ENCODE peak calls at places on chromosomes 1 and 21, in nine cellular contexts. One of them, this sample, is unnamed. For H3K4me1, the result is how much of the 10 kb centered on the place peaks cover.

GRCh38 chr1:6033986-6034749 is 11.5 kb upstream of the KCNAB2 start:
- DNase-seq in CD8-positive, alpha-beta T cell: no peak
- DNase-seq in sigmoid colon: no peak
- DNase-seq in ovary: peak
- DNase-seq in thoracic aorta: no peak
- DNase-seq in left ventricle myocardium inferior: peak
- DNase-seq in psoas muscle: peak
- DNase-seq in iPS DF 6.9: peak
- DNase-seq in neural progenitor cell: peak
- DNase-seq in this sample: peak

GRCh38 chr1:60895167-60896124 is 186.9 kb upstream of the NFIA start:
- DNase-seq in neural progenitor cell: peak
- DNase-seq in ovary: no peak
- DNase-seq in CD8-positive, alpha-beta T cell: no peak
- DNase-seq in iPS DF 6.9: no peak
- DNase-seq in psoas muscle: no peak
- DNase-seq in sigmoid colon: no peak
- DNase-seq in left ventricle myocardium inferior: no peak
- DNase-seq in thoracic aorta: no peak
- DNase-seq in this sample: no peak

GRCh38 chr1:232459087-232459486 is 170.8 kb downstream of the SIPA1L2 start:
- DNase-seq in psoas muscle: no peak
- DNase-seq in sigmoid colon: no peak
- DNase-seq in left ventricle myocardium inferior: no peak
- DNase-seq in iPS DF 6.9: no peak
- DNase-seq in ovary: no peak
- DNase-seq in CD8-positive, alpha-beta T cell: no peak
- DNase-seq in thoracic aorta: no peak
- DNase-seq in neural progenitor cell: no peak
- DNase-seq in this sample: no peak

GRCh38 chr1:221994939-221995338 is 253.1 kb upstream of the DUSP10 start:
- DNase-seq in sigmoid colon: no peak
- DNase-seq in CD8-positive, alpha-beta T cell: no peak
- DNase-seq in psoas muscle: no peak
- DNase-seq in iPS DF 6.9: no peak
- DNase-seq in ovary: no peak
- DNase-seq in thoracic aorta: no peak
- DNase-seq in left ventricle myocardium inferior: no peak
- DNase-seq in neural progenitor cell: no peak
- DNase-seq in this sample: no peak

GRCh38 chr1:178091986-178092745 is 1.7 kb upstream of the RASAL2 start:
- DNase-seq in sigmoid colon: no peak
- DNase-seq in thoracic aorta: no peak
- DNase-seq in iPS DF 6.9: no peak
- DNase-seq in neural progenitor cell: no peak
- DNase-seq in left ventricle myocardium inferior: no peak
- DNase-seq in CD8-positive, alpha-beta T cell: no peak
- DNase-seq in ovary: no peak
- DNase-seq in psoas muscle: no peak
- DNase-seq in this sample: no peak

GRCh38 chr21:42512346-42513034 is 1.2 kb upstream of the SLC37A1 start:
- DNase-seq in psoas muscle: no peak
- DNase-seq in iPS DF 6.9: no peak
- DNase-seq in left ventricle myocardium inferior: no peak
- DNase-seq in CD8-positive, alpha-beta T cell: no peak
- DNase-seq in neural progenitor cell: no peak
- DNase-seq in thoracic aorta: no peak
- DNase-seq in sigmoid colon: peak
- DNase-seq in ovary: no peak
- DNase-seq in this sample: no peak

GRCh38 chr1:239448911-239449310 is 62.5 kb downstream of the CHRM3 start:
- DNase-seq in ovary: no peak
- DNase-seq in CD8-positive, alpha-beta T cell: no peak
- DNase-seq in sigmoid colon: no peak
- DNase-seq in psoas muscle: no peak
- DNase-seq in thoracic aorta: no peak
- DNase-seq in neural progenitor cell: no peak
- DNase-seq in iPS DF 6.9: no peak
- DNase-seq in left ventricle myocardium inferior: no peak
- DNase-seq in this sample: no peak

GRCh38 chr1:80982831-80983230 is 817.9 kb upstream of the ADGRL2 start:
- DNase-seq in left ventricle myocardium inferior: no peak
- DNase-seq in sigmoid colon: no peak
- DNase-seq in neural progenitor cell: no peak
- DNase-seq in ovary: no peak
- DNase-seq in psoas muscle: no peak
- DNase-seq in CD8-positive, alpha-beta T cell: no peak
- DNase-seq in iPS DF 6.9: no peak
- DNase-seq in thoracic aorta: no peak
- DNase-seq in this sample: no peak

GRCh38 chr1:25065246-25066238 is 135.5 kb upstream of the RUNX3 start:
- DNase-seq in ovary: no peak
- DNase-seq in sigmoid colon: peak
- DNase-seq in CD8-positive, alpha-beta T cell: peak
- DNase-seq in neural progenitor cell: no peak
- DNase-seq in psoas muscle: no peak
- DNase-seq in left ventricle myocardium inferior: no peak
- DNase-seq in thoracic aorta: no peak
- DNase-seq in iPS DF 6.9: no peak
- DNase-seq in this sample: peak

GRCh38 chr21:35159881-35160280 is 110.8 kb upstream of the RUNX1 start:
- DNase-seq in iPS DF 6.9: no peak
- DNase-seq in sigmoid colon: no peak
- DNase-seq in psoas muscle: no peak
- DNase-seq in thoracic aorta: no peak
- DNase-seq in neural progenitor cell: no peak
- DNase-seq in ovary: no peak
- DNase-seq in CD8-positive, alpha-beta T cell: no peak
- DNase-seq in left ventricle myocardium inferior: no peak
- DNase-seq in this sample: no peak

GRCh38 chr1:151611288-151611790 is 511 bp upstream of the SNX27 start:
- DNase-seq in thoracic aorta: no peak
- DNase-seq in neural progenitor cell: no peak
- DNase-seq in ovary: no peak
- DNase-seq in CD8-positive, alpha-beta T cell: no peak
- DNase-seq in sigmoid colon: peak
- DNase-seq in left ventricle myocardium inferior: no peak
- DNase-seq in iPS DF 6.9: no peak
- DNase-seq in psoas muscle: no peak
- DNase-seq in this sample: peak

GRCh38 chr1:7886346-7886745 is 33.5 kb upstream of the UTS2 start:
- DNase-seq in ovary: no peak
- DNase-seq in CD8-positive, alpha-beta T cell: no peak
- DNase-seq in neural progenitor cell: no peak
- DNase-seq in thoracic aorta: no peak
- DNase-seq in sigmoid colon: no peak
- DNase-seq in iPS DF 6.9: no peak
- DNase-seq in left ventricle myocardium inferior: no peak
- DNase-seq in psoas muscle: no peak
- DNase-seq in this sample: no peak

GRCh38 chr1:115198938-115199337 is 109.6 kb upstream of the TSPAN2 start:
- DNase-seq in neural progenitor cell: no peak
- DNase-seq in sigmoid colon: no peak
- DNase-seq in thoracic aorta: no peak
- DNase-seq in left ventricle myocardium inferior: peak
- DNase-seq in CD8-positive, alpha-beta T cell: no peak
- DNase-seq in psoas muscle: no peak
- DNase-seq in ovary: no peak
- DNase-seq in iPS DF 6.9: no peak
- DNase-seq in this sample: no peak

GRCh38 chr1:44811714-44812151 is 3.4 kb downstream of the BTBD19 start:
- DNase-seq in thoracic aorta: no peak
- DNase-seq in ovary: peak
- DNase-seq in CD8-positive, alpha-beta T cell: no peak
- DNase-seq in left ventricle myocardium inferior: peak
- DNase-seq in sigmoid colon: peak
- DNase-seq in psoas muscle: no peak
- DNase-seq in neural progenitor cell: no peak
- DNase-seq in iPS DF 6.9: no peak
- DNase-seq in this sample: peak

GRCh38 chr1:236692722-236693121 is 6.4 kb downstream of the ACTN2 start:
- DNase-seq in CD8-positive, alpha-beta T cell: no peak
- DNase-seq in sigmoid colon: no peak
- DNase-seq in left ventricle myocardium inferior: no peak
- DNase-seq in psoas muscle: no peak
- DNase-seq in ovary: no peak
- DNase-seq in iPS DF 6.9: no peak
- DNase-seq in neural progenitor cell: no peak
- DNase-seq in thoracic aorta: no peak
- DNase-seq in this sample: no peak

GRCh38 chr1:181112071-181112929 is 23.8 kb downstream of the IER5 start:
- DNase-seq in ovary: peak
- DNase-seq in iPS DF 6.9: no peak
- DNase-seq in left ventricle myocardium inferior: peak
- DNase-seq in psoas muscle: peak
- DNase-seq in thoracic aorta: peak
- DNase-seq in CD8-positive, alpha-beta T cell: no peak
- DNase-seq in sigmoid colon: peak
- DNase-seq in neural progenitor cell: no peak
- DNase-seq in this sample: peak

GRCh38 chr1:22437573-22437972 is 14.1 kb upstream of the ZBTB40 start:
- DNase-seq in iPS DF 6.9: no peak
- DNase-seq in left ventricle myocardium inferior: no peak
- DNase-seq in neural progenitor cell: no peak
- DNase-seq in ovary: no peak
- DNase-seq in thoracic aorta: no peak
- DNase-seq in psoas muscle: no peak
- DNase-seq in sigmoid colon: no peak
- DNase-seq in CD8-positive, alpha-beta T cell: no peak
- DNase-seq in this sample: no peak

GRCh38 chr1:228276901-228277490 is 69.2 kb downstream of the OBSCN start:
- DNase-seq in neural progenitor cell: no peak
- DNase-seq in iPS DF 6.9: no peak
- DNase-seq in CD8-positive, alpha-beta T cell: no peak
- DNase-seq in psoas muscle: no peak
- DNase-seq in sigmoid colon: peak
- DNase-seq in ovary: peak
- DNase-seq in thoracic aorta: no peak
- DNase-seq in left ventricle myocardium inferior: peak
- DNase-seq in this sample: peak

GRCh38 chr1:3070654-3071506 is 1.9 kb downstream of the PRDM16 start:
- DNase-seq in thoracic aorta: no peak
- DNase-seq in sigmoid colon: peak
- DNase-seq in ovary: peak
- DNase-seq in psoas muscle: peak
- DNase-seq in iPS DF 6.9: no peak
- DNase-seq in left ventricle myocardium inferior: peak
- DNase-seq in CD8-positive, alpha-beta T cell: no peak
- DNase-seq in neural progenitor cell: peak
- DNase-seq in this sample: peak

GRCh38 chr21:33026299-33026858 is 644 bp downstream of the OLIG2 start:
- DNase-seq in left ventricle myocardium inferior: no peak
- DNase-seq in iPS DF 6.9: no peak
- DNase-seq in ovary: no peak
- DNase-seq in CD8-positive, alpha-beta T cell: no peak
- DNase-seq in thoracic aorta: no peak
- DNase-seq in psoas muscle: no peak
- DNase-seq in neural progenitor cell: no peak
- DNase-seq in sigmoid colon: peak
- DNase-seq in this sample: no peak

GRCh38 chr21:45373991-45374816 is 30.8 kb upstream of the COL18A1 start:
- DNase-seq in psoas muscle: peak
- DNase-seq in sigmoid colon: peak
- DNase-seq in neural progenitor cell: no peak
- DNase-seq in iPS DF 6.9: no peak
- DNase-seq in ovary: peak
- DNase-seq in thoracic aorta: no peak
- DNase-seq in CD8-positive, alpha-beta T cell: no peak
- DNase-seq in left ventricle myocardium inferior: peak
- DNase-seq in this sample: peak

DNA sequence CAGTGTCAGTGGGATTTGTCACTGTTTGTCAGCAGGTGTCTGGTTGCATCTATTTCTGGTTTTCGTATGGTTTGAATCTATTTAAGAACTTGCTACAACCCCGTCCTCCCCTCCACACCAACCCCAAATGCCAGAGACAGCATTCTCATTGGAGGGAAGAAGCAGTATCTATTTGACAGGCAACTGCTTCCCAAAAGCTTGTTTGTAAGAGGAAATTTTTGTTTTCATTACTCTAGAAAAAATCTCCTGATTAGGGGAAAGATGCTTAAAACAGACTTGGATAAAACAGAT is 54.4 kb downstream of the NR5A2 start:
- DNase-seq in ovary: no peak
- DNase-seq in thoracic aorta: no peak
- DNase-seq in neural progenitor cell: peak
- DNase-seq in sigmoid colon: no peak
- DNase-seq in iPS DF 6.9: no peak
- DNase-seq in psoas muscle: no peak
- DNase-seq in CD8-positive, alpha-beta T cell: no peak
- DNase-seq in left ventricle myocardium inferior: no peak
- DNase-seq in this sample: no peak
- H3K4me3 ChIP-seq in ovary: no peak
- H3K4me3 ChIP-seq in thoracic aorta: no peak
- H3K4me3 ChIP-seq in neural progenitor cell: peak
- H3K4me3 ChIP-seq in sigmoid colon: no peak
- H3K4me3 ChIP-seq in iPS DF 6.9: no peak
- H3K4me3 ChIP-seq in psoas muscle: no peak
- H3K4me3 ChIP-seq in CD8-positive, alpha-beta T cell: no peak
- H3K4me3 ChIP-seq in left ventricle myocardium inferior: no peak
- H3K4me3 ChIP-seq in this sample: no peak

DNA sequence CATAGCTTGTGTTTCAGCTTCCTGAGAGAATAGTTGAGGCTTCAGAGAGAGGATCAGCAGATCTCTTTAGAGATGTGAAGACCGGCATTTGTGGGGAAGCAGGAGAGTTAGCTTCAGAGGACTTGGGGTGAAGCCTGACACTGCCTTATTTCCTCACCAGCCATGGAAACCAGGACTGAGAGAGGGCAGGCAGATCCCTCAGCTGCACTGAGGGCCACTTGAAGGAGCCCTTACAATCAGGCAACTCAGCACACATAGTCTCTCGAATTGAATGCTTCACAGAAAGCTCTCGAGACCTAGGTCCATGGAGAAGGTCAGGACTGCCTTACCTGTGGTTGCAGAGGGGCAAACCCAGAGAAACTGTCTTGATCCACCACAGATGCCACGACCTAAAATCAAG is 19.8 kb downstream of the NCF2 start:
- DNase-seq in ovary: no peak
- DNase-seq in sigmoid colon: no peak
- DNase-seq in thoracic aorta: no peak
- DNase-seq in iPS DF 6.9: no peak
- DNase-seq in neural progenitor cell: no peak
- DNase-seq in psoas muscle: no peak
- DNase-seq in CD8-positive, alpha-beta T cell: no peak
- DNase-seq in left ventricle myocardium inferior: no peak
- DNase-seq in this sample: no peak
- H3K4me1 ChIP-seq in ovary: under half
- H3K4me1 ChIP-seq in sigmoid colon: under half
- H3K4me1 ChIP-seq in thoracic aorta: under half
- H3K4me1 ChIP-seq in iPS DF 6.9: under half
- H3K4me1 ChIP-seq in neural progenitor cell: under half
- H3K4me1 ChIP-seq in psoas muscle: under half
- H3K4me1 ChIP-seq in CD8-positive, alpha-beta T cell: under half
- H3K4me1 ChIP-seq in left ventricle myocardium inferior: under half
- H3K4me1 ChIP-seq in this sample: under half

GRCh38 chr1:184152944-184153343 is 101.4 kb downstream of the TSEN15 start:
- DNase-seq in thoracic aorta: no peak
- DNase-seq in CD8-positive, alpha-beta T cell: no peak
- DNase-seq in psoas muscle: no peak
- DNase-seq in left ventricle myocardium inferior: no peak
- DNase-seq in iPS DF 6.9: no peak
- DNase-seq in ovary: no peak
- DNase-seq in sigmoid colon: no peak
- DNase-seq in neural progenitor cell: no peak
- DNase-seq in this sample: no peak
- H3K4me3 ChIP-seq in thoracic aorta: peak
- H3K4me3 ChIP-seq in CD8-positive, alpha-beta T cell: no peak
- H3K4me3 ChIP-seq in psoas muscle: peak
- H3K4me3 ChIP-seq in left ventricle myocardium inferior: peak
- H3K4me3 ChIP-seq in iPS DF 6.9: no peak
- H3K4me3 ChIP-seq in ovary: peak
- H3K4me3 ChIP-seq in sigmoid colon: peak
- H3K4me3 ChIP-seq in neural progenitor cell: no peak
- H3K4me3 ChIP-seq in this sample: peak

GRCh38 chr1:209769171-209769904 is 13.5 kb downstream of the TRAF3IP3 start:
- DNase-seq in left ventricle myocardium inferior: peak
- DNase-seq in psoas muscle: peak
- DNase-seq in CD8-positive, alpha-beta T cell: peak
- DNase-seq in ovary: peak
- DNase-seq in iPS DF 6.9: no peak
- DNase-seq in sigmoid colon: peak
- DNase-seq in thoracic aorta: peak
- DNase-seq in neural progenitor cell: no peak
- DNase-seq in this sample: peak
- H3K4me1 ChIP-seq in left ventricle myocardium inferior: under half
- H3K4me1 ChIP-seq in psoas muscle: under half
- H3K4me1 ChIP-seq in CD8-positive, alpha-beta T cell: half or more
- H3K4me1 ChIP-seq in ovary: under half
- H3K4me1 ChIP-seq in iPS DF 6.9: under half
- H3K4me1 ChIP-seq in sigmoid colon: under half
- H3K4me1 ChIP-seq in thoracic aorta: under half
- H3K4me1 ChIP-seq in neural progenitor cell: under half
- H3K4me1 ChIP-seq in this sample: under half

This sample was measured in lower lobe of right lung.